ENCODE peak calls at places on chromosomes 16 and 17, in eight cellular contexts. I is cardiac muscle cell, R is brain microvascular endothelial cell, H is neural progenitor cell, J is ovary, Y is astrocyte of the spinal cord, T is lung, D is PC-3. L is an unnamed sample.

GRCh38 chr17:46977348-46977747 is 1.7 kb downstream of the RPRML start:
- DNase-seq in H (peak; percentile 93), T (no peak), Y (no peak), I (peak; percentile 32), R (no peak), J (no peak), D (peak; percentile 72), L (peak; percentile 39)

GRCh38 chr17:41363881-41364280 is 5.7 kb downstream of the KRT33B start:
- DNase-seq in T (no peak), R (no peak), J (no peak), H (no peak), Y (no peak), D (no peak), I (no peak), L (no peak)

GRCh38 chr17:18932360-18933055 is 19.5 kb upstream of the SLC5A10 start:
- DNase-seq in Y (no peak), D (no peak), T (no peak), I (no peak), J (no peak), H (no peak), R (no peak), L (no peak)

GRCh38 chr17:15651001-15651582 is 31.6 kb upstream of the FBXW10B start:
- DNase-seq in Y (no peak), R (no peak), J (peak; percentile 33), I (no peak), H (no peak), T (no peak), D (peak; percentile 50), L (no peak)

GRCh38 chr17:4313482-4314114 is 49.8 kb upstream of the ANKFY1 start:
- DNase-seq in I (peak; percentile 33), T (no peak), D (no peak), H (no peak), J (no peak), R (no peak), Y (no peak), L (no peak)

GRCh38 chr17:49051269-49051668 is 54.1 kb downstream of the IGF2BP1 start:
- DNase-seq in T (no peak), D (no peak), H (peak; percentile 57), Y (no peak), R (no peak), J (no peak), I (no peak), L (no peak)

GRCh38 chr17:44899074-44899782 is at the start of gene EFTUD2:
- DNase-seq in T (peak; percentile 90), Y (peak; percentile 90), R (peak; percentile 81), D (peak; percentile 90), H (peak; percentile 95), I (peak; percentile 93), J (peak; percentile 96), L (peak; percentile 92)

GRCh38 chr17:66540131-66540781 is 237.8 kb downstream of the PRKCA start:
- DNase-seq in R (peak; percentile 93), T (no peak), J (peak; percentile 69), I (peak; percentile 89), H (peak; percentile 69), Y (peak; percentile 95), D (peak; percentile 85), L (peak; percentile 83)

GRCh38 chr17:7405413-7405881 is 1.6 kb upstream of the TMEM256 start:
- DNase-seq in Y (no peak), J (peak; percentile 72), R (no peak), I (no peak), D (no peak), H (peak; percentile 70), T (no peak), L (no peak)
- TF ChIP-seq CTCF in Y (no peak), J (no peak), R (no peak), I (no peak), D (no peak), H (no peak), T (no peak), L (no peak)

GRCh38 chr16:30894540-30895368 is 877 bp upstream of the BCL7C start:
- DNase-seq in Y (no peak), I (no peak), D (peak; percentile 12), H (no peak), J (no peak), T (no peak), R (no peak), L (peak; percentile 19)

GRCh38 chr16:30889721-30890120 is 4.2 kb downstream of the BCL7C start:
- DNase-seq in Y (no peak), H (no peak), D (no peak), J (no peak), T (no peak), I (no peak), R (no peak), L (no peak)

GRCh38 chr16:30893744-30894539 is at the start of gene BCL7C:
- DNase-seq in I (peak; percentile 91), H (peak; percentile 98), J (peak; percentile 91), Y (peak; percentile 86), T (peak; percentile 93), R (peak; percentile 62), D (peak; percentile 87), L (peak; percentile 83)

GRCh38 chr16:30893082-30893743 is 664 bp downstream of the BCL7C start:
- DNase-seq in T (no peak), I (no peak), D (no peak), J (peak; percentile 69), H (peak; percentile 49), Y (no peak), R (no peak), L (no peak)

DNA sequence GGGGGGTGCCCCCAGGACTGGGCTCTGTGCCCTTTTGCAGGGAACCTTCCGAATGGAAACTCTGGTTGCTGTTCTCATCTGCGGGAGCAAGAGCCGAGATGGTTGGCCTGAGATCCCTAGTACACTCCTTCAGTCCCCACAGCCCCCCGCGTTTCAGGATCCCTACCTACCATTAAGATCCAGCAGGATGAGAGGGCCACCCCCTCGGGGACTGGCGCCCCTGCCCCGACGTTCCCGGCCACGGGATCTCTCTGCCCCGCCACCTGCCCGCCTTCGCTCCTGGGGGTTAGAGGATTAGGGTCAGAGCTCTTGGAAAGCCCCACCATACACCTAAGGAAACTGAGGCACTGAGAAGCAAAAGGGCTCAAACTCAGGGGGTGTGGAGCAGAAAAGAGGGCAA is 1.2 kb downstream of the BCL7C start:
- DNase-seq in T (no peak), Y (no peak), I (no peak), D (no peak), H (no peak), J (no peak), R (no peak), L (no peak)
- H3K4me3 ChIP-seq in T (no peak overlapping the region), Y (no peak overlapping the region), I (peak overlapping the region; percentile 83), D (peak overlapping the region; percentile 87), H (peak overlapping the region; percentile 71), J (no peak overlapping the region), R (peak overlapping the region; percentile 88), L (peak overlapping the region; percentile 80)

DNA sequence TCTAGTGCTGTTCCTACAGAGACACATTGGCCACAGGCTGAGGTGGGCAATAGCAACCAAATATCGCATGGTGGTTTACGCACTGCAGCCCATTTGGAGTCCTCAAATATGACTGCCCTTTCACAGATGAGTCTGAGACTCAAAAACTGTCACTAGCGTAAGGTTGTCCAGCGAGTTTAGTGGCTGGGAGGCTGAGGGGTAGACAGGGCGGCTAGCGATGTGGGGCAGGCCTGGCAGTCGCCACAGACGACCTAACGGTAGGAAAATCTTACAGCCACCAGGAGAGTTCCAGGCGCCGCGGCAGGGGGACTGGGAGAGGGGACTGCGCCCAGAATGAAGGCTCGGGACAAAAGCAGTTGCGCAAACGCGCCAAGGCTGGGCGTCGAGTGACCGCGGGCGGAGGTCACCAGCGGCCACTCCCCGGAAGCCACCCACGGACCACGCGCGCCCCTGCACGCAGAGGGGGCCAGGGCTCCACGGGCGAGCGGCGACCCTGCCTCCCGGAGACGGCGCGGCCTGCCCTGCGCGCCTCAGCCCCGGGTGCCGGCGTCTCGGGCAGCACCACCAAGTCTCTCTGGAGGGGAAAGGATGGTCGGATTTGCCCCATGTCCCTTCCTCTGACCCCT is 699 bp upstream of the MAP1LC3B start:
- DNase-seq in I (no peak), H (peak; percentile 77), T (peak; percentile 74), R (no peak), J (no peak), D (no peak), Y (no peak), L (peak; percentile 31)
- TF ChIP-seq CTCF in I (no peak), H (no peak), T (no peak), R (no peak), J (no peak), D (no peak), Y (no peak), L (no peak)

GRCh38 chr17:234163-235047 is 53.0 kb upstream of the DOC2B start:
- DNase-seq in H (no peak), Y (no peak), R (no peak), T (no peak), D (no peak), J (no peak), I (no peak), L (no peak)
- H3K4me3 ChIP-seq in H (no peak overlapping the region), Y (no peak overlapping the region), R (no peak overlapping the region), T (no peak overlapping the region), D (no peak overlapping the region), J (no peak overlapping the region), I (no peak overlapping the region), L (no peak overlapping the region)

GRCh38 chr17:27543464-27543856 is 87.2 kb downstream of the KSR1 start:
- DNase-seq in I (no peak), R (no peak), D (no peak), T (no peak), H (no peak), Y (no peak), J (no peak), L (no peak)

GRCh38 chr17:27545562-27546229 is 85.3 kb upstream of the LGALS9 start:
- DNase-seq in D (no peak), J (no peak), I (no peak), H (no peak), T (no peak), R (no peak), Y (peak; percentile 88), L (no peak)

GRCh38 chr17:27542841-27543463 is 86.7 kb downstream of the KSR1 start:
- DNase-seq in H (no peak), T (no peak), R (no peak), D (no peak), J (no peak), I (no peak), Y (no peak), L (no peak)

GRCh38 chr17:27543958-27544349 is 87.0 kb upstream of the LGALS9 start:
- DNase-seq in I (no peak), D (no peak), T (no peak), H (no peak), J (no peak), Y (no peak), R (no peak), L (no peak)

DNA sequence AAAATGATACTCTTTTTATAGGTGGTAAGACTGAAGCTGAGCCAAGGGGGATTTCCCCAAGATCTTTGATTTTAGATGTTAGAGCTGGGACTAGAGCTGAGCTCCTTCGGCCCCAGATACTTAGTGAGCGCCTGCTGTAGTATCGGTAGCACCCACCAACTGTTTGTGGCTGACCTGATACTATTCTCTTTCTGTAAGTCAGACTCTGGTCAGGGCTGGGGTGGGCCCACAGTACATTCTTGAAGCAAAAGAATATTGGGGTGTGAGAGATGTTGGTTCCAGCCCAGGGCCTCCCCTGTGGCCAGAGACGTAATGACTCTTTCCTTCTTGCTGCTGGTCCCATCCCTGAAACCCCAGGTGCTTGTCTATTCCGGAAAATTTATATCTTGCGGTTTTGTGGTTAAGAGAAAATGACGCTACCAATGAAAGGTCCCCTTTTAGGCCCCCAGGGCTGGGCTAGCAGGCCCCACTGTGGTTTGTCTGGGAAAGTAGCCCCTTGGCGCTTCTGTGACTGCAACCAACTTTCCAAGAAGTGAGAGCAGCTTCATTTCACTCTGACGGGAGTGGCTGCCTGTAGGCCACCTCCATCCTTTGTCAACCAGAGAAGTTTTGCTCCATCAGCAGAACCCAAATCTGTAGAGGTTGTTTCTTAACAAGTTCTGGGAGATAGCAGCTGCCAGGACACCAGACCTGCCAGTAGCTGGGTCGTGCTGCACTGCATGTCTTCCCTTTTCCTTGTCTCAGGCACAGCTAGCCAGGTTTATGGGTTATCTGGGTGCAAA is 86.4 kb upstream of the LGALS9 start:
- DNase-seq in Y (peak; percentile 91), I (peak; percentile 59), J (no peak), H (no peak), T (no peak), R (no peak), D (no peak), L (peak; percentile 36)
- TF ChIP-seq CTCF in Y (no peak), I (no peak), J (no peak), H (no peak), T (no peak), R (peak; percentile 15), D (no peak), L (no peak)